ENCODE peak calls at places on chromosomes 6 and 20, in eight cellular contexts. One of them, this sample, is unnamed.

GRCh38 chr6:34065470-34066283 is 80.2 kb downstream of the GRM4 start:
- DNase-seq in K562: no peak
- DNase-seq in retinal pigment epithelial cell: no peak
- DNase-seq in cardiac muscle cell: no peak
- DNase-seq in right atrium auricular region: no peak
- DNase-seq in suprapubic skin: no peak
- DNase-seq in GM06990: no peak
- DNase-seq in dorsolateral prefrontal cortex: peak
- DNase-seq in this sample: no peak

GRCh38 chr20:23666189-23666588 is 22.6 kb downstream of the CST4 start:
- DNase-seq in GM06990: no peak
- DNase-seq in dorsolateral prefrontal cortex: no peak
- DNase-seq in suprapubic skin: no peak
- DNase-seq in retinal pigment epithelial cell: no peak
- DNase-seq in cardiac muscle cell: no peak
- DNase-seq in right atrium auricular region: peak
- DNase-seq in K562: no peak
- DNase-seq in this sample: no peak

GRCh38 chr6:135922746-135923145 is 71.2 kb downstream of the PDE7B start:
- DNase-seq in suprapubic skin: no peak
- DNase-seq in retinal pigment epithelial cell: no peak
- DNase-seq in K562: no peak
- DNase-seq in right atrium auricular region: no peak
- DNase-seq in cardiac muscle cell: no peak
- DNase-seq in GM06990: no peak
- DNase-seq in dorsolateral prefrontal cortex: no peak
- DNase-seq in this sample: no peak

GRCh38 chr20:31494131-31494530 is 19.0 kb downstream of the REM1 start:
- DNase-seq in dorsolateral prefrontal cortex: no peak
- DNase-seq in suprapubic skin: no peak
- DNase-seq in K562: peak
- DNase-seq in GM06990: no peak
- DNase-seq in retinal pigment epithelial cell: no peak
- DNase-seq in right atrium auricular region: no peak
- DNase-seq in cardiac muscle cell: no peak
- DNase-seq in this sample: no peak

GRCh38 chr6:32867559-32868256 is 13.7 kb downstream of the PSMB9 start:
- DNase-seq in right atrium auricular region: no peak
- DNase-seq in retinal pigment epithelial cell: no peak
- DNase-seq in cardiac muscle cell: no peak
- DNase-seq in suprapubic skin: no peak
- DNase-seq in GM06990: peak
- DNase-seq in K562: no peak
- DNase-seq in dorsolateral prefrontal cortex: no peak
- DNase-seq in this sample: no peak

GRCh38 chr6:6591778-6592388 is 3.4 kb downstream of the LY86 start:
- DNase-seq in K562: no peak
- DNase-seq in cardiac muscle cell: no peak
- DNase-seq in right atrium auricular region: peak
- DNase-seq in retinal pigment epithelial cell: no peak
- DNase-seq in GM06990: peak
- DNase-seq in suprapubic skin: no peak
- DNase-seq in dorsolateral prefrontal cortex: peak
- DNase-seq in this sample: no peak

GRCh38 chr6:169230322-169230665 is 23.4 kb downstream of the THBS2 start:
- DNase-seq in right atrium auricular region: peak
- DNase-seq in GM06990: no peak
- DNase-seq in retinal pigment epithelial cell: no peak
- DNase-seq in K562: no peak
- DNase-seq in suprapubic skin: no peak
- DNase-seq in cardiac muscle cell: no peak
- DNase-seq in dorsolateral prefrontal cortex: no peak
- DNase-seq in this sample: peak

GRCh38 chr6:4210619-4211419 is 75.4 kb upstream of the ECI2 start:
- DNase-seq in K562: peak
- DNase-seq in retinal pigment epithelial cell: no peak
- DNase-seq in right atrium auricular region: peak
- DNase-seq in dorsolateral prefrontal cortex: peak
- DNase-seq in cardiac muscle cell: peak
- DNase-seq in suprapubic skin: no peak
- DNase-seq in GM06990: no peak
- DNase-seq in this sample: no peak

GRCh38 chr6:73854998-73855718 is 159.2 kb downstream of the CD109 start:
- DNase-seq in dorsolateral prefrontal cortex: no peak
- DNase-seq in right atrium auricular region: no peak
- DNase-seq in retinal pigment epithelial cell: no peak
- DNase-seq in cardiac muscle cell: peak
- DNase-seq in suprapubic skin: no peak
- DNase-seq in K562: peak
- DNase-seq in GM06990: no peak
- DNase-seq in this sample: no peak

GRCh38 chr6:158476389-158476788 is 83.5 kb upstream of the TMEM181 start:
- DNase-seq in retinal pigment epithelial cell: no peak
- DNase-seq in GM06990: peak
- DNase-seq in cardiac muscle cell: no peak
- DNase-seq in right atrium auricular region: no peak
- DNase-seq in dorsolateral prefrontal cortex: no peak
- DNase-seq in suprapubic skin: no peak
- DNase-seq in K562: no peak
- DNase-seq in this sample: no peak

GRCh38 chr6:92577077-92577719 is 842.2 kb downstream of the EPHA7 start:
- DNase-seq in suprapubic skin: no peak
- DNase-seq in dorsolateral prefrontal cortex: no peak
- DNase-seq in K562: no peak
- DNase-seq in GM06990: no peak
- DNase-seq in cardiac muscle cell: no peak
- DNase-seq in right atrium auricular region: no peak
- DNase-seq in retinal pigment epithelial cell: peak
- DNase-seq in this sample: no peak

GRCh38 chr20:50577175-50578018 is 67.2 kb downstream of the PTPN1 start:
- DNase-seq in dorsolateral prefrontal cortex: no peak
- DNase-seq in GM06990: no peak
- DNase-seq in cardiac muscle cell: no peak
- DNase-seq in K562: no peak
- DNase-seq in right atrium auricular region: no peak
- DNase-seq in suprapubic skin: no peak
- DNase-seq in retinal pigment epithelial cell: no peak
- DNase-seq in this sample: no peak

GRCh38 chr6:79602859-79603258 is 28.3 kb upstream of the SH3BGRL2 start:
- DNase-seq in retinal pigment epithelial cell: no peak
- DNase-seq in right atrium auricular region: no peak
- DNase-seq in cardiac muscle cell: no peak
- DNase-seq in dorsolateral prefrontal cortex: no peak
- DNase-seq in K562: no peak
- DNase-seq in GM06990: no peak
- DNase-seq in suprapubic skin: no peak
- DNase-seq in this sample: no peak

GRCh38 chr6:147841749-147842148 is 333.3 kb downstream of the SAMD5 start:
- DNase-seq in retinal pigment epithelial cell: no peak
- DNase-seq in dorsolateral prefrontal cortex: no peak
- DNase-seq in suprapubic skin: no peak
- DNase-seq in K562: no peak
- DNase-seq in GM06990: no peak
- DNase-seq in cardiac muscle cell: no peak
- DNase-seq in right atrium auricular region: no peak
- DNase-seq in this sample: no peak

GRCh38 chr6:133099573-133099972 is 141.6 kb upstream of the EYA4 start:
- DNase-seq in retinal pigment epithelial cell: peak
- DNase-seq in dorsolateral prefrontal cortex: no peak
- DNase-seq in GM06990: no peak
- DNase-seq in suprapubic skin: no peak
- DNase-seq in right atrium auricular region: no peak
- DNase-seq in K562: no peak
- DNase-seq in cardiac muscle cell: no peak
- DNase-seq in this sample: no peak

GRCh38 chr6:156943167-156943566 is 166.0 kb downstream of the ARID1B start:
- DNase-seq in right atrium auricular region: no peak
- DNase-seq in suprapubic skin: no peak
- DNase-seq in K562: no peak
- DNase-seq in cardiac muscle cell: no peak
- DNase-seq in retinal pigment epithelial cell: no peak
- DNase-seq in GM06990: no peak
- DNase-seq in dorsolateral prefrontal cortex: no peak
- DNase-seq in this sample: no peak

GRCh38 chr20:23145281-23145700 is 59.2 kb upstream of the CD93 start:
- DNase-seq in cardiac muscle cell: no peak
- DNase-seq in dorsolateral prefrontal cortex: no peak
- DNase-seq in K562: no peak
- DNase-seq in retinal pigment epithelial cell: peak
- DNase-seq in GM06990: no peak
- DNase-seq in right atrium auricular region: no peak
- DNase-seq in suprapubic skin: peak
- DNase-seq in this sample: peak

GRCh38 chr20:33653218-33653899 is 8.8 kb upstream of the C20orf144 start:
- DNase-seq in GM06990: no peak
- DNase-seq in cardiac muscle cell: peak
- DNase-seq in retinal pigment epithelial cell: no peak
- DNase-seq in dorsolateral prefrontal cortex: peak
- DNase-seq in suprapubic skin: peak
- DNase-seq in right atrium auricular region: peak
- DNase-seq in K562: peak
- DNase-seq in this sample: peak

GRCh38 chr6:22716721-22717120 is 147.4 kb downstream of the HDGFL1 start:
- DNase-seq in cardiac muscle cell: no peak
- DNase-seq in retinal pigment epithelial cell: no peak
- DNase-seq in dorsolateral prefrontal cortex: no peak
- DNase-seq in GM06990: no peak
- DNase-seq in suprapubic skin: no peak
- DNase-seq in right atrium auricular region: no peak
- DNase-seq in K562: no peak
- DNase-seq in this sample: no peak

GRCh38 chr6:20712011-20712410 is 177.8 kb downstream of the CDKAL1 start:
- DNase-seq in right atrium auricular region: no peak
- DNase-seq in suprapubic skin: no peak
- DNase-seq in K562: no peak
- DNase-seq in retinal pigment epithelial cell: no peak
- DNase-seq in GM06990: no peak
- DNase-seq in cardiac muscle cell: no peak
- DNase-seq in dorsolateral prefrontal cortex: no peak
- DNase-seq in this sample: no peak

GRCh38 chr6:16503919-16504554 is 257.2 kb downstream of the ATXN1 start:
- DNase-seq in K562: no peak
- DNase-seq in right atrium auricular region: no peak
- DNase-seq in cardiac muscle cell: no peak
- DNase-seq in dorsolateral prefrontal cortex: no peak
- DNase-seq in GM06990: peak
- DNase-seq in suprapubic skin: no peak
- DNase-seq in retinal pigment epithelial cell: no peak
- DNase-seq in this sample: no peak
- H3K4me3 ChIP-seq in K562: no peak
- H3K4me3 ChIP-seq in right atrium auricular region: no peak
- H3K4me3 ChIP-seq in cardiac muscle cell: no peak
- H3K4me3 ChIP-seq in dorsolateral prefrontal cortex: no peak
- H3K4me3 ChIP-seq in GM06990: no peak
- H3K4me3 ChIP-seq in suprapubic skin: no peak
- H3K4me3 ChIP-seq in retinal pigment epithelial cell: no peak
- H3K4me3 ChIP-seq in this sample: no peak

DNA sequence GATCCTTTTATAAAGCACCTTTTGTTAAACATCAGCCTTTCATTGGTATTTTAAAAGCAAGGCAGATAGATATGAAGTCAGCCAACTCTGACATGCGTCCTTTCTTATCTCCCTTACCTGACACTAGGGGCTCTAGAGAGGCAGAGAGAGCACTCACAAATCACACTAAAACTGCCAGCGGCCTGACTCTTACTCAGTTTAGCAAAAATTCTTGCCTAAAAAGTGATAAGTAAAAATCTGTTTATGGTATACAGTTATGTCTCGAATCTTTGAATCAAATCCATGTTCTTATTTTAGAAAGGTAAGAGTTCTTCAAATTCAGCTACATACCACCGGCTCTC is 10.4 kb upstream of the TDRD6 start:
- DNase-seq in retinal pigment epithelial cell: no peak
- DNase-seq in dorsolateral prefrontal cortex: no peak
- DNase-seq in suprapubic skin: no peak
- DNase-seq in GM06990: no peak
- DNase-seq in K562: peak
- DNase-seq in cardiac muscle cell: peak
- DNase-seq in right atrium auricular region: no peak
- DNase-seq in this sample: no peak
- TF ChIP-seq CTCF in retinal pigment epithelial cell: peak
- TF ChIP-seq CTCF in dorsolateral prefrontal cortex: no peak
- TF ChIP-seq CTCF in suprapubic skin: no peak
- TF ChIP-seq CTCF in GM06990: peak
- TF ChIP-seq CTCF in K562: peak
- TF ChIP-seq CTCF in cardiac muscle cell: no peak
- TF ChIP-seq CTCF in right atrium auricular region: no peak
- TF ChIP-seq CTCF in this sample: no peak

GRCh38 chr6:13767121-13767794 is 47.1 kb downstream of the MCUR1 start:
- DNase-seq in K562: no peak
- DNase-seq in GM06990: no peak
- DNase-seq in suprapubic skin: peak
- DNase-seq in dorsolateral prefrontal cortex: peak
- DNase-seq in retinal pigment epithelial cell: no peak
- DNase-seq in cardiac muscle cell: peak
- DNase-seq in right atrium auricular region: peak
- DNase-seq in this sample: peak
- H3K4me3 ChIP-seq in K562: no peak
- H3K4me3 ChIP-seq in GM06990: no peak
- H3K4me3 ChIP-seq in suprapubic skin: peak
- H3K4me3 ChIP-seq in dorsolateral prefrontal cortex: peak
- H3K4me3 ChIP-seq in retinal pigment epithelial cell: no peak
- H3K4me3 ChIP-seq in cardiac muscle cell: no peak
- H3K4me3 ChIP-seq in right atrium auricular region: peak
- H3K4me3 ChIP-seq in this sample: peak

GRCh38 chr6:95768539-95768938 is 191.2 kb downstream of the MANEA start:
- DNase-seq in K562: no peak
- DNase-seq in right atrium auricular region: no peak
- DNase-seq in dorsolateral prefrontal cortex: no peak
- DNase-seq in retinal pigment epithelial cell: no peak
- DNase-seq in cardiac muscle cell: peak
- DNase-seq in suprapubic skin: no peak
- DNase-seq in GM06990: no peak
- DNase-seq in this sample: no peak
- TF ChIP-seq CTCF in K562: no peak
- TF ChIP-seq CTCF in right atrium auricular region: no peak
- TF ChIP-seq CTCF in dorsolateral prefrontal cortex: no peak
- TF ChIP-seq CTCF in retinal pigment epithelial cell: no peak
- TF ChIP-seq CTCF in cardiac muscle cell: no peak
- TF ChIP-seq CTCF in suprapubic skin: no peak
- TF ChIP-seq CTCF in GM06990: peak
- TF ChIP-seq CTCF in this sample: no peak